ENCODE peak calls at places on chromosomes 2 and 18, in ten cellular contexts. D, M, E, I, S, A, U, H, J and T are unnamed samples.

GRCh38 chr2:70690846-70691245 is 77.2 kb downstream of the ADD2 start:
- DNase-seq in D (no peak), M (no peak), E (no peak), I (no peak), S (no peak), A (no peak), U (no peak), H (no peak), J (no peak), T (no peak)

GRCh38 chr2:222284466-222284865 is 14.3 kb downstream of the PAX3 start:
- DNase-seq in D (no peak), M (no peak), E (no peak), I (no peak), S (no peak), A (no peak), U (no peak), H (no peak), J (no peak), T (no peak)

GRCh38 chr2:108413731-108414130 is 35.3 kb upstream of the GCC2 start:
- DNase-seq in D (no peak), M (no peak), E (no peak), I (no peak), S (peak), A (peak), U (no peak), H (no peak), J (no peak), T (no peak)

GRCh38 chr18:415627-416612 is 84.6 kb downstream of the COLEC12 start:
- DNase-seq in D (no peak), M (no peak), E (no peak), I (no peak), S (peak), A (peak), U (no peak), H (no peak), J (no peak), T (no peak)

GRCh38 chr2:24632175-24632574 is 141.1 kb downstream of the NCOA1 start:
- DNase-seq in D (no peak), M (no peak), E (no peak), I (no peak), S (no peak), A (no peak), U (no peak), H (no peak), J (no peak), T (no peak)

GRCh38 chr18:3985030-3985429 is 470.1 kb downstream of the DLGAP1 start:
- DNase-seq in D (no peak), M (no peak), E (no peak), I (no peak), S (no peak), A (no peak), U (no peak), H (no peak), J (no peak), T (no peak)

GRCh38 chr2:207188601-207189000 is 22.9 kb upstream of the KLF7 start:
- DNase-seq in D (no peak), M (no peak), E (no peak), I (no peak), S (peak), A (peak), U (no peak), H (peak), J (no peak), T (no peak)

GRCh38 chr18:76803814-76804213 is 18.5 kb upstream of the ZNF236 start:
- DNase-seq in D (peak), M (peak), E (peak), I (peak), S (peak), A (peak), U (peak), H (peak), J (peak), T (peak)

GRCh38 chr2:164474873-164475272 is 146.4 kb downstream of the GRB14 start:
- DNase-seq in D (no peak), M (no peak), E (no peak), I (no peak), S (no peak), A (no peak), U (no peak), H (no peak), J (no peak), T (no peak)

GRCh38 chr18:79317718-79318117 is 78.0 kb upstream of the NFATC1 start:
- DNase-seq in D (no peak), M (no peak), E (no peak), I (no peak), S (no peak), A (no peak), U (no peak), H (no peak), J (no peak), T (peak)

GRCh38 chr2:37692731-37693130 is 21.3 kb upstream of the CDC42EP3 start:
- DNase-seq in D (no peak), M (no peak), E (no peak), I (no peak), S (no peak), A (no peak), U (no peak), H (no peak), J (no peak), T (no peak)

GRCh38 chr2:45282646-45283045 is 273.4 kb upstream of the SIX2 start:
- DNase-seq in D (no peak), M (no peak), E (no peak), I (no peak), S (no peak), A (peak), U (no peak), H (no peak), J (no peak), T (no peak)

GRCh38 chr2:156147594-156148330 is 184.8 kb downstream of the NR4A2 start:
- DNase-seq in D (no peak), M (no peak), E (no peak), I (no peak), S (no peak), A (peak), U (no peak), H (no peak), J (no peak), T (no peak)

GRCh38 chr2:118052474-118052873 is 35.8 kb upstream of the INSIG2 start:
- DNase-seq in D (no peak), M (no peak), E (no peak), I (no peak), S (no peak), A (no peak), U (no peak), H (no peak), J (no peak), T (no peak)

GRCh38 chr2:184006998-184007397 is 591.3 kb upstream of the ZNF804A start:
- DNase-seq in D (no peak), M (no peak), E (no peak), I (no peak), S (no peak), A (no peak), U (peak), H (peak), J (no peak), T (no peak)

GRCh38 chr2:393711-394696 is 106.1 kb upstream of the ALKAL2 start:
- DNase-seq in D (peak), M (peak), E (no peak), I (peak), S (peak), A (peak), U (peak), H (no peak), J (peak), T (peak)

GRCh38 chr2:240962371-240963064 is 35.9 kb upstream of the SNED1 start:
- DNase-seq in D (peak), M (peak), E (peak), I (peak), S (peak), A (no peak), U (peak), H (peak), J (no peak), T (no peak)

GRCh38 chr2:202032841-202033316 is 776 bp upstream of the FZD7 start:
- DNase-seq in D (peak), M (peak), E (peak), I (peak), S (peak), A (peak), U (peak), H (peak), J (peak), T (peak)

GRCh38 chr2:191312163-191312562 is 67.0 kb downstream of the MYO1B start:
- DNase-seq in D (no peak), M (no peak), E (no peak), I (no peak), S (no peak), A (no peak), U (no peak), H (no peak), J (no peak), T (no peak)

GRCh38 chr2:191675807-191676667 is 1.9 kb upstream of the NABP1 start:
- DNase-seq in D (peak), M (peak), E (no peak), I (no peak), S (peak), A (no peak), U (peak), H (peak), J (no peak), T (peak)

GRCh38 chr2:203209538-203209937 is 29.3 kb upstream of the CYP20A1 start:
- DNase-seq in D (no peak), M (no peak), E (no peak), I (no peak), S (peak), A (peak), U (no peak), H (no peak), J (no peak), T (no peak)

GRCh38 chr2:176390276-176390675 is 121.0 kb downstream of the MTX2 start:
- DNase-seq in D (no peak), M (no peak), E (no peak), I (no peak), S (peak), A (no peak), U (no peak), H (no peak), J (no peak), T (no peak)

GRCh38 chr2:114543106-114543806 is 100.8 kb downstream of the DPP10 start:
- DNase-seq in D (no peak), M (peak), E (peak), I (peak), S (no peak), A (peak), U (peak), H (peak), J (peak), T (peak)
- TF ChIP-seq CTCF in D (no peak), M (peak), E (no peak), I (peak), S (no peak), A (no peak), U (peak), H (no peak), J (peak), T (no peak)

GRCh38 chr2:55923091-55923977 is at the start of gene EFEMP1:
- DNase-seq in D (no peak), M (peak), E (peak), I (peak), S (peak), A (peak), U (peak), H (peak), J (peak), T (peak)
- TF ChIP-seq CTCF in D (no peak), M (no peak), E (no peak), I (no peak), S (no peak), A (no peak), U (no peak), H (no peak), J (no peak), T (no peak)

GRCh38 chr2:8681786-8682692 is at the start of gene ID2:
- DNase-seq in D (peak), M (peak), E (peak), I (peak), S (peak), A (peak), U (peak), H (peak), J (peak), T (peak)
- TF ChIP-seq CTCF in D (no peak), M (no peak), E (peak), I (no peak), S (peak), A (no peak), U (no peak), H (no peak), J (no peak), T (no peak)

DNA sequence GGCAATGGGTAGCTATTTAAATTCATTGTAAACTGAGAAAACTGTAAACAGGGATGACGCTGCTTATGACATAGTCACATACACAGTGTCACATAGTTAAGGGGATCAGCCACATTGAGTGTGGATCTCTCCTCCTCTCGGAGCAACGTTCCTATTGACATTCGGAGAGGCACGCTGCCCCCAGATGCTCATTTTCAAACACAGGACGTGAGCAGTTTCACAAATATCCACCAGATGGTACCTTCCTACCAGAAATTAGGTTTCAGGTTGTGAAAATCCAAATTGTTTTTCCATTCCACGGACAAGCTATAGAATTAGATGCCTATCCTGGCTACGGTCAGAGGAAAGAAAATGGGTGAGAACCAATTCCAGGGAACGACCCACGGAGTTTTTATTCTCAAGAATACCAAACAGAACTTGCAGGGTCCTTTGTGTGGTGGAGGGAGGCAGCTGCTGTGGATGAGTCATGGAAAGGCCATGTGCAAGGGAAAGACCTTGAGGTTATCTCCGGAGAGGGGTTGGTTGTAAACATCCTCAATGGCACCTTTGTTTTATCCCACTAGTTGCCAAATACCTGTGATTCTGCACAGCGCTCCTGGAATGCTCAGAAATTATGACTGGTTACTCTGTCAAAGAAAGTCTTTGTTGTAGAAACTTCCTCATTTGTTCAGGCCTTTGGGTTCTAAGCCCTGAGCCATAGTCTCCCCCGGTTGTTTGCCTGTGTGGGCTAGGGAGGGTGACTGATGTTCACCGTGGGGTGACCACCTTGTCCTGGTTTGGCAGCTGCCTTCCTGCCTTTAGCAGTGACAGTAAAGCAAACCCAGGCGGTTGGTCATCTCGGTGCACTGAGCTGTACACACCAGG is 88.0 kb downstream of the ACTR3 start:
- DNase-seq in D (no peak), M (peak), E (no peak), I (peak), S (peak), A (peak), U (no peak), H (peak), J (peak), T (no peak)
- TF ChIP-seq CTCF in D (no peak), M (no peak), E (no peak), I (peak), S (peak), A (peak), U (peak), H (no peak), J (peak), T (no peak)

GRCh38 chr2:26459991-26460612 is 17.8 kb downstream of the OTOF start:
- DNase-seq in D (no peak), M (no peak), E (no peak), I (no peak), S (no peak), A (no peak), U (no peak), H (no peak), J (no peak), T (no peak)
- TF ChIP-seq CTCF in D (no peak), M (no peak), E (no peak), I (no peak), S (peak), A (no peak), U (no peak), H (no peak), J (no peak), T (no peak)

GRCh38 chr18:13525381-13526029 is 200.9 kb downstream of the FAM210A start:
- DNase-seq in D (no peak), M (no peak), E (no peak), I (no peak), S (no peak), A (no peak), U (no peak), H (no peak), J (no peak), T (no peak)
- TF ChIP-seq CTCF in D (no peak), M (no peak), E (no peak), I (peak), S (no peak), A (no peak), U (no peak), H (no peak), J (no peak), T (no peak)